ENCODE peak calls at places on chromosomes 6 and 20, in five cellular contexts. L is neural crest cell, Q is left lobe of liver, U is anterior cingulate cortex, C is AG04450. S is an unnamed sample.

GRCh38 chr6:30884521-30885480 is 482 bp downstream of the DDR1 start:
- DNase-seq in L (peak), Q (peak), U (peak), C (no peak), S (no peak)

GRCh38 chr20:5687884-5688283 is 62.3 kb upstream of the SHLD1 start:
- DNase-seq in L (no peak), Q (no peak), U (no peak), C (no peak), S (no peak)

GRCh38 chr20:34621383-34622367 is 55.2 kb downstream of the PIGU start:
- DNase-seq in L (no peak), Q (no peak), U (no peak), C (no peak), S (peak)

GRCh38 chr6:30782425-30783014 is 38.2 kb upstream of the IER3 start:
- DNase-seq in L (no peak), Q (no peak), U (no peak), C (no peak), S (no peak)

GRCh38 chr6:100633096-100633766 is 168.5 kb upstream of the SIM1 start:
- DNase-seq in L (no peak), Q (no peak), U (no peak), C (peak), S (no peak)

GRCh38 chr20:14935285-14935684 is 597.9 kb upstream of the FLRT3 start:
- DNase-seq in L (no peak), Q (no peak), U (no peak), C (no peak), S (no peak)

GRCh38 chr6:76852776-76853175 is 610.5 kb downstream of the HTR1B start:
- DNase-seq in L (no peak), Q (no peak), U (no peak), C (no peak), S (no peak)

GRCh38 chr20:58349586-58349985 is 39.4 kb upstream of the VAPB start:
- DNase-seq in L (no peak), Q (no peak), U (no peak), C (no peak), S (no peak)

GRCh38 chr6:36777806-36778205 is 61.4 kb downstream of the CPNE5 start:
- DNase-seq in L (no peak), Q (no peak), U (no peak), C (no peak), S (no peak)

GRCh38 chr6:3471711-3472110 is 14.9 kb upstream of the SLC22A23 start:
- DNase-seq in L (no peak), Q (no peak), U (no peak), C (no peak), S (no peak)

GRCh38 chr6:106119526-106119925 is 33.4 kb downstream of the PRDM1 start:
- DNase-seq in L (no peak), Q (no peak), U (no peak), C (no peak), S (no peak)

GRCh38 chr6:158327216-158327615 is 15.0 kb downstream of the TULP4 start:
- DNase-seq in L (no peak), Q (no peak), U (no peak), C (no peak), S (no peak)

GRCh38 chr6:19180348-19181073 is 656.7 kb upstream of the ID4 start:
- DNase-seq in L (no peak), Q (no peak), U (peak), C (no peak), S (no peak)